ENCODE peak calls at places on chromosomes 12 and 14, in seven cellular contexts. One of them, this sample, is unnamed.

GRCh38 chr14:49691031-49691430 is 1.9 kb upstream of the KLHDC1 start:
- DNase-seq in uterus: no peak
- DNase-seq in foreskin fibroblast: no peak
- DNase-seq in lower leg skin: no peak
- DNase-seq in body of pancreas: no peak
- DNase-seq in cardiac fibroblast: no peak
- DNase-seq in neural crest cell: no peak
- DNase-seq in this sample: no peak

GRCh38 chr12:76155157-76155556 is 70.7 kb upstream of the NAP1L1 start:
- DNase-seq in uterus: no peak
- DNase-seq in foreskin fibroblast: no peak
- DNase-seq in lower leg skin: no peak
- DNase-seq in body of pancreas: no peak
- DNase-seq in cardiac fibroblast: no peak
- DNase-seq in neural crest cell: no peak
- DNase-seq in this sample: no peak

GRCh38 chr12:70366581-70367267 is 634 bp downstream of the KCNMB4 start:
- DNase-seq in uterus: peak
- DNase-seq in foreskin fibroblast: peak
- DNase-seq in lower leg skin: peak
- DNase-seq in body of pancreas: peak
- DNase-seq in cardiac fibroblast: peak
- DNase-seq in neural crest cell: peak
- DNase-seq in this sample: no peak

GRCh38 chr14:99229654-99230215 is 42.3 kb downstream of the BCL11B start:
- DNase-seq in uterus: no peak
- DNase-seq in foreskin fibroblast: no peak
- DNase-seq in lower leg skin: no peak
- DNase-seq in body of pancreas: no peak
- DNase-seq in cardiac fibroblast: no peak
- DNase-seq in neural crest cell: no peak
- DNase-seq in this sample: no peak

GRCh38 chr12:127270193-127270592 is 996.8 kb upstream of the TMEM132C start:
- DNase-seq in uterus: no peak
- DNase-seq in foreskin fibroblast: peak
- DNase-seq in lower leg skin: peak
- DNase-seq in body of pancreas: no peak
- DNase-seq in cardiac fibroblast: peak
- DNase-seq in neural crest cell: no peak
- DNase-seq in this sample: no peak

GRCh38 chr12:125283521-125283920 is 218.3 kb downstream of the AACS start:
- DNase-seq in uterus: no peak
- DNase-seq in foreskin fibroblast: no peak
- DNase-seq in lower leg skin: no peak
- DNase-seq in body of pancreas: no peak
- DNase-seq in cardiac fibroblast: no peak
- DNase-seq in neural crest cell: no peak
- DNase-seq in this sample: no peak

GRCh38 chr14:33916663-33917565 is 34.0 kb downstream of the EGLN3 start:
- DNase-seq in uterus: peak
- DNase-seq in foreskin fibroblast: no peak
- DNase-seq in lower leg skin: no peak
- DNase-seq in body of pancreas: no peak
- DNase-seq in cardiac fibroblast: peak
- DNase-seq in neural crest cell: no peak
- DNase-seq in this sample: no peak

GRCh38 chr12:71626768-71627167 is 36.9 kb downstream of the ZFC3H1 start:
- DNase-seq in uterus: no peak
- DNase-seq in foreskin fibroblast: no peak
- DNase-seq in lower leg skin: no peak
- DNase-seq in body of pancreas: no peak
- DNase-seq in cardiac fibroblast: peak
- DNase-seq in neural crest cell: no peak
- DNase-seq in this sample: no peak

GRCh38 chr14:23530360-23531055 is 21.1 kb downstream of the ZFHX2 start:
- DNase-seq in uterus: no peak
- DNase-seq in foreskin fibroblast: no peak
- DNase-seq in lower leg skin: no peak
- DNase-seq in body of pancreas: no peak
- DNase-seq in cardiac fibroblast: peak
- DNase-seq in neural crest cell: no peak
- DNase-seq in this sample: no peak

GRCh38 chr14:69763761-69764510 is 3.0 kb upstream of the SRSF5 start:
- DNase-seq in uterus: no peak
- DNase-seq in foreskin fibroblast: peak
- DNase-seq in lower leg skin: peak
- DNase-seq in body of pancreas: no peak
- DNase-seq in cardiac fibroblast: no peak
- DNase-seq in neural crest cell: no peak
- DNase-seq in this sample: peak

GRCh38 chr12:3557136-3557697 is 66.2 kb downstream of the PRMT8 start:
- DNase-seq in uterus: no peak
- DNase-seq in foreskin fibroblast: no peak
- DNase-seq in lower leg skin: no peak
- DNase-seq in body of pancreas: no peak
- DNase-seq in cardiac fibroblast: no peak
- DNase-seq in neural crest cell: no peak
- DNase-seq in this sample: no peak

GRCh38 chr12:12819221-12819620 is 6.1 kb downstream of the DDX47 start:
- DNase-seq in uterus: no peak
- DNase-seq in foreskin fibroblast: no peak
- DNase-seq in lower leg skin: no peak
- DNase-seq in body of pancreas: no peak
- DNase-seq in cardiac fibroblast: no peak
- DNase-seq in neural crest cell: no peak
- DNase-seq in this sample: no peak

GRCh38 chr14:76473381-76474263 is 97.7 kb downstream of the ESRRB start:
- DNase-seq in uterus: no peak
- DNase-seq in foreskin fibroblast: no peak
- DNase-seq in lower leg skin: no peak
- DNase-seq in body of pancreas: no peak
- DNase-seq in cardiac fibroblast: peak
- DNase-seq in neural crest cell: no peak
- DNase-seq in this sample: no peak

GRCh38 chr14:32405856-32406255 is 76.8 kb downstream of the AKAP6 start:
- DNase-seq in uterus: no peak
- DNase-seq in foreskin fibroblast: no peak
- DNase-seq in lower leg skin: no peak
- DNase-seq in body of pancreas: no peak
- DNase-seq in cardiac fibroblast: no peak
- DNase-seq in neural crest cell: no peak
- DNase-seq in this sample: no peak

GRCh38 chr12:103930787-103931536 is 752 bp downstream of the HSP90B1 start:
- DNase-seq in uterus: peak
- DNase-seq in foreskin fibroblast: peak
- DNase-seq in lower leg skin: peak
- DNase-seq in body of pancreas: peak
- DNase-seq in cardiac fibroblast: peak
- DNase-seq in neural crest cell: peak
- DNase-seq in this sample: no peak

GRCh38 chr12:127108360-127109215 is 1158.4 kb upstream of the TMEM132C start:
- DNase-seq in uterus: no peak
- DNase-seq in foreskin fibroblast: peak
- DNase-seq in lower leg skin: peak
- DNase-seq in body of pancreas: peak
- DNase-seq in cardiac fibroblast: peak
- DNase-seq in neural crest cell: peak
- DNase-seq in this sample: no peak

GRCh38 chr12:46981627-46982026 is 97.8 kb upstream of the PCED1B start:
- DNase-seq in uterus: no peak
- DNase-seq in foreskin fibroblast: no peak
- DNase-seq in lower leg skin: no peak
- DNase-seq in body of pancreas: no peak
- DNase-seq in cardiac fibroblast: no peak
- DNase-seq in neural crest cell: no peak
- DNase-seq in this sample: no peak

GRCh38 chr14:64960762-64961276 is 11.3 kb downstream of the RAB15 start:
- DNase-seq in uterus: no peak
- DNase-seq in foreskin fibroblast: no peak
- DNase-seq in lower leg skin: no peak
- DNase-seq in body of pancreas: peak
- DNase-seq in cardiac fibroblast: no peak
- DNase-seq in neural crest cell: no peak
- DNase-seq in this sample: no peak

DNA sequence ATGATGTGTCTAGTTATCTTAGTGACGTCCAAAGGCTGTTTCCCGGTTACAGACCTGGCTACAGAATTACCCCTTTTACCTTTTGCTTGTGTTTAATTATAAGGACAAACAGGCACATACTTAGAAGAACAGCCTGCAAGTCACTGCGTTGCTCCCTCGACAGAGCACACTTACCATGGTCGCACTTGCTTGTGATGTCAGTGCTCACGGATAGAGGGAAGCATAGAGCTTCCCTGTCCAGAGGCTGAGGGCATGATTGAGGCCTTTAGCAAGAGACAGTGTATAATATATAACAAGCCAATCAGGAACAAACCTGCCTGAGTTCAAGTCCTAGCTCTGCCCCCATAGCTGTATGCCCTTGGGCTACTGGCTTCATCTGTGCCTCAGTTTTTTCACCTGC is 73.2 kb upstream of the SCN8A start:
- DNase-seq in uterus: no peak
- DNase-seq in foreskin fibroblast: no peak
- DNase-seq in lower leg skin: no peak
- DNase-seq in body of pancreas: no peak
- DNase-seq in cardiac fibroblast: no peak
- DNase-seq in neural crest cell: no peak
- DNase-seq in this sample: no peak
- TF ChIP-seq CTCF in uterus: no peak
- TF ChIP-seq CTCF in foreskin fibroblast: no peak
- TF ChIP-seq CTCF in lower leg skin: no peak
- TF ChIP-seq CTCF in body of pancreas: no peak
- TF ChIP-seq CTCF in cardiac fibroblast: no peak
- TF ChIP-seq CTCF in neural crest cell: no peak
- TF ChIP-seq CTCF in this sample: no peak

DNA sequence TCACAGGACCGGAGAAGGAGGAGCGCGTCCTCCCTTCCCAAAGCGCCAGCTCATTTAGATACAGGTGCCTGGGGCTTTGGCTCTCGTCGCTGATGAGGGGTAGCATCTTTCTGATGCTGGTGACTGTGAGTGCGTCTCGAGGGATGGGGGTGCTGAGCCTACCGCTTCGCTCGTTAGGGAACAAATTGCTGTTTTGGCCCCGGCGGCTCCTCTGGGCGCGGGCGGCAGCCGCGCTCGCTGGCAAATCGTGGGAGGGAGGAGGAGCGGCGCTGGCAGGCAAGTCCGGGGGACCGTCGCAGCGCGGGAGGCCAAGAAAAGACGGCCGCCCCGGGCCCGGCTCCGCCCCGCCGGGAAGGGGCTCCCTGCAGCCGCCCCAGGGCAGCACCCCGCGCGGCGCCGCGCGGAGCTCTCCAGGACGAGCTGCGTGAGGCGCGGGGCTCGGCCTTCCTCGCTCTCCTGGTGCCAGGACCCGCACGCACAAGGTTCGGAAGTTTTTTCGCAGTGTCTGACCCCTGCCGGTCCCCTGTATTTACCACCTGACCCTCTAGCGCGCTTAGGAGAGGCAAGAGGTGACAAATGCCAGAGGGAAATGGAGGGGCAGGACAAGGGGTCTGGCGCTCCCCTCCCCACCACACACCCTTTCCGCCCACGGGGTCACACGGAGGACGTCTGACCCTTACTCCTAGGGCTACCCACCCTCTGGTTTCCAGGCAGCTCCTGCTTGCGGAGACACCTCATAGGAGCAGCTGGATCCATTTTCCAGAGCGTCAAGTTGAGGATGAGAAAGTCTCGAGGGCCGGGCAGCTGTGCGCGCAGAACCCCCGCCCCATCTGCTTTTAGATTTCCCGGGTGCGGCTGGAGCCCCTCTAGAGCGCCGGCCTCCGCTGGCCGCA is 875 bp upstream of the KCNH3 start:
- DNase-seq in uterus: no peak
- DNase-seq in foreskin fibroblast: no peak
- DNase-seq in lower leg skin: no peak
- DNase-seq in body of pancreas: no peak
- DNase-seq in cardiac fibroblast: no peak
- DNase-seq in neural crest cell: no peak
- DNase-seq in this sample: no peak
- TF ChIP-seq CTCF in uterus: no peak
- TF ChIP-seq CTCF in foreskin fibroblast: no peak
- TF ChIP-seq CTCF in lower leg skin: no peak
- TF ChIP-seq CTCF in body of pancreas: no peak
- TF ChIP-seq CTCF in cardiac fibroblast: no peak
- TF ChIP-seq CTCF in neural crest cell: peak
- TF ChIP-seq CTCF in this sample: no peak

GRCh38 chr12:132490481-132491348 is 764 bp downstream of the FBRSL1 start:
- DNase-seq in uterus: no peak
- DNase-seq in foreskin fibroblast: peak
- DNase-seq in lower leg skin: no peak
- DNase-seq in body of pancreas: peak
- DNase-seq in cardiac fibroblast: peak
- DNase-seq in neural crest cell: no peak
- DNase-seq in this sample: no peak

GRCh38 chr12:132492522-132492921 is 2.6 kb downstream of the FBRSL1 start:
- DNase-seq in uterus: no peak
- DNase-seq in foreskin fibroblast: no peak
- DNase-seq in lower leg skin: no peak
- DNase-seq in body of pancreas: no peak
- DNase-seq in cardiac fibroblast: no peak
- DNase-seq in neural crest cell: no peak
- DNase-seq in this sample: no peak

GRCh38 chr12:132492951-132493350 is 3.0 kb downstream of the FBRSL1 start:
- DNase-seq in uterus: no peak
- DNase-seq in foreskin fibroblast: no peak
- DNase-seq in lower leg skin: no peak
- DNase-seq in body of pancreas: no peak
- DNase-seq in cardiac fibroblast: no peak
- DNase-seq in neural crest cell: no peak
- DNase-seq in this sample: no peak

GRCh38 chr12:132491349-132491663 is 1.4 kb downstream of the FBRSL1 start:
- DNase-seq in uterus: no peak
- DNase-seq in foreskin fibroblast: no peak
- DNase-seq in lower leg skin: no peak
- DNase-seq in body of pancreas: no peak
- DNase-seq in cardiac fibroblast: no peak
- DNase-seq in neural crest cell: no peak
- DNase-seq in this sample: no peak

GRCh38 chr12:132491761-132492378 is 1.9 kb downstream of the FBRSL1 start:
- DNase-seq in uterus: no peak
- DNase-seq in foreskin fibroblast: no peak
- DNase-seq in lower leg skin: no peak
- DNase-seq in body of pancreas: no peak
- DNase-seq in cardiac fibroblast: no peak
- DNase-seq in neural crest cell: no peak
- DNase-seq in this sample: no peak
- TF ChIP-seq CTCF in uterus: no peak
- TF ChIP-seq CTCF in foreskin fibroblast: no peak
- TF ChIP-seq CTCF in lower leg skin: no peak
- TF ChIP-seq CTCF in body of pancreas: no peak
- TF ChIP-seq CTCF in cardiac fibroblast: no peak
- TF ChIP-seq CTCF in neural crest cell: no peak
- TF ChIP-seq CTCF in this sample: no peak

DNA sequence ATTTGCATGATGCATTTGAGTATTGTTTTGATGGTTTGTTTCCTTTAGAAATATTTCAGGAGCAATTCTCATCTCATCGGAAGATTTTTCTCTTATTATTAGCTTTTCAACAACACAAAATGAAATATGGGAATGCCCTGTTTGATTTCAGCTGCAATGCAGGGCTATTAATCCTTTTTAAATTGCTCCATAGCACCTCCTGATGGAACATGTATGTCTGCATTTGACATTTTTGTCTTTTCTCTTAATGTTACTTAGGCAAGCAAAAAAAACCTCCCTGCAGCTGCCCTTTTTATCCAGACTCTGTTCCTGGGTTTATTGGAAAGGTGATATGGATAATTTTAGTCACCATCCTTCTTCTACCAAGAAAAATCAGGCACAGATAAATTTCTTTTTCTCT is 895.8 kb downstream of the RPS29 start:
- DNase-seq in uterus: no peak
- DNase-seq in foreskin fibroblast: no peak
- DNase-seq in lower leg skin: no peak
- DNase-seq in body of pancreas: no peak
- DNase-seq in cardiac fibroblast: no peak
- DNase-seq in neural crest cell: no peak
- DNase-seq in this sample: no peak
- TF ChIP-seq CTCF in uterus: no peak
- TF ChIP-seq CTCF in foreskin fibroblast: no peak
- TF ChIP-seq CTCF in lower leg skin: no peak
- TF ChIP-seq CTCF in body of pancreas: no peak
- TF ChIP-seq CTCF in cardiac fibroblast: no peak
- TF ChIP-seq CTCF in neural crest cell: peak
- TF ChIP-seq CTCF in this sample: peak